ENCODE peak calls at places on chromosomes 5 and 9, in five cellular contexts. Y is K562, P is A549, R is IMR-90, L is GM12878. F is an unnamed sample.

GRCh38 chr5:57524661-57525060 is 42.0 kb upstream of the ACTBL2 start:
- DNase-seq in Y (no peak), P (no peak), R (no peak), L (no peak), F (no peak)

GRCh38 chr9:89549031-89549644 is 51.2 kb upstream of the SEMA4D start:
- DNase-seq in Y (peak), P (peak), R (peak), L (peak), F (peak)

GRCh38 chr9:32524558-32525461 is 1.2 kb downstream of the RIGI start:
- DNase-seq in Y (no peak), P (no peak), R (no peak), L (peak), F (no peak)

GRCh38 chr5:101878190-101878589 is 417.9 kb downstream of the SLCO4C1 start:
- DNase-seq in Y (no peak), P (no peak), R (no peak), L (no peak), F (no peak)

GRCh38 chr5:117204404-117204803 is 629.8 kb upstream of the SEMA6A start:
- DNase-seq in Y (no peak), P (no peak), R (no peak), L (no peak), F (no peak)

GRCh38 chr9:2230362-2230761 is 215.2 kb downstream of the SMARCA2 start:
- DNase-seq in Y (no peak), P (no peak), R (no peak), L (no peak), F (no peak)

GRCh38 chr5:34011521-34011920 is 3.7 kb upstream of the AMACR start:
- DNase-seq in Y (no peak), P (no peak), R (peak), L (no peak), F (no peak)

GRCh38 chr5:93570294-93571110 is 10.5 kb downstream of the NR2F1-AS1 start:
- DNase-seq in Y (no peak), P (no peak), R (no peak), L (no peak), F (peak)

GRCh38 chr9:22079873-22080341 is 70.8 kb upstream of the CDKN2B start:
- DNase-seq in Y (no peak), P (no peak), R (peak), L (peak), F (no peak)

GRCh38 chr5:93054424-93055165 is 526.4 kb downstream of the NR2F1-AS1 start:
- DNase-seq in Y (no peak), P (no peak), R (peak), L (no peak), F (no peak)

GRCh38 chr5:80809451-80809850 is 150.7 kb upstream of the RASGRF2 start:
- DNase-seq in Y (no peak), P (no peak), R (no peak), L (no peak), F (no peak)

GRCh38 chr5:131997026-131997726 is 14.3 kb downstream of the ACSL6 start:
- DNase-seq in Y (no peak), P (no peak), R (no peak), L (no peak), F (no peak)

GRCh38 chr9:14030350-14030823 is 283.6 kb downstream of the NFIB start:
- DNase-seq in Y (no peak), P (no peak), R (peak), L (no peak), F (no peak)

GRCh38 chr5:122805481-122805880 is 30.6 kb downstream of the SNX2 start:
- DNase-seq in Y (no peak), P (no peak), R (peak), L (no peak), F (no peak)

GRCh38 chr9:124721109-124721850 is 49.8 kb downstream of the NR6A1 start:
- DNase-seq in Y (no peak), P (no peak), R (peak), L (no peak), F (no peak)

GRCh38 chr5:169067641-169068316 is 233.2 kb downstream of the SLIT3 start:
- DNase-seq in Y (no peak), P (no peak), R (no peak), L (no peak), F (no peak)

GRCh38 chr5:152246401-152246800 is 158.7 kb downstream of the NMUR2 start:
- DNase-seq in Y (peak), P (no peak), R (peak), L (no peak), F (peak)

GRCh38 chr9:79477955-79478751 is 93.6 kb upstream of the TLE4 start:
- DNase-seq in Y (no peak), P (no peak), R (peak), L (no peak), F (peak)

GRCh38 chr5:10194083-10194482 is 55.6 kb downstream of the ATPSCKMT start:
- DNase-seq in Y (no peak), P (no peak), R (no peak), L (no peak), F (no peak)

GRCh38 chr5:134769206-134769605 is 10.6 kb downstream of the DDX46 start:
- DNase-seq in Y (no peak), P (no peak), R (peak), L (no peak), F (no peak)

GRCh38 chr9:87910821-87911220 is 6.9 kb upstream of the SPATA31C1 start:
- DNase-seq in Y (no peak), P (no peak), R (no peak), L (no peak), F (no peak)

GRCh38 chr9:34123682-34124081 is 2.8 kb downstream of the DCAF12 start:
- DNase-seq in Y (no peak), P (no peak), R (no peak), L (peak), F (no peak)

GRCh38 chr9:125660557-125660956 is 46.5 kb downstream of the MAPKAP1 start:
- DNase-seq in Y (no peak), P (no peak), R (no peak), L (no peak), F (no peak)

GRCh38 chr9:105436753-105437152 is 11.1 kb upstream of the FSD1L start:
- DNase-seq in Y (no peak), P (no peak), R (no peak), L (no peak), F (no peak)

GRCh38 chr5:10374032-10374431 is 20.5 kb downstream of the MARCHF6 start:
- DNase-seq in Y (no peak), P (no peak), R (no peak), L (no peak), F (no peak)

GRCh38 chr5:10859393-10860195 is 98.6 kb upstream of the DAP start:
- DNase-seq in Y (no peak), P (no peak), R (no peak), L (no peak), F (no peak)

GRCh38 chr9:130406278-130406895 is 38.4 kb upstream of the ASS1 start:
- DNase-seq in Y (no peak), P (no peak), R (no peak), L (no peak), F (no peak)

GRCh38 chr9:114884787-114885452 is 45.5 kb downstream of the TNFSF8 start:
- DNase-seq in Y (no peak), P (peak), R (peak), L (no peak), F (no peak)
- TF ChIP-seq USF2 in Y (no peak), P (no peak), R (no peak), L (no peak), F (no peak)

GRCh38 chr9:71928376-71928775 is 16.9 kb downstream of the C9orf85 start:
- DNase-seq in Y (no peak), P (no peak), R (peak), L (no peak), F (no peak)
- TF ChIP-seq USF2 in Y (no peak), P (no peak), R (no peak), L (no peak), F (no peak)

GRCh38 chr9:5361326-5362005 is 21.8 kb upstream of the RLN1 start:
- DNase-seq in Y (no peak), P (no peak), R (no peak), L (no peak), F (no peak)
- TF ChIP-seq USF2 in Y (no peak), P (no peak), R (no peak), L (no peak), F (no peak)

GRCh38 chr9:127575875-127576778 is 36.0 kb upstream of the STXBP1 start:
- DNase-seq in Y (no peak), P (no peak), R (no peak), L (no peak), F (no peak)

GRCh38 chr9:127570533-127571111 is 41.5 kb upstream of the STXBP1 start:
- DNase-seq in Y (no peak), P (no peak), R (no peak), L (no peak), F (no peak)

GRCh38 chr9:127578627-127578951 is 33.5 kb upstream of the STXBP1 start:
- DNase-seq in Y (no peak), P (no peak), R (no peak), L (no peak), F (no peak)

GRCh38 chr9:127572961-127573727 is 38.9 kb upstream of the STXBP1 start:
- DNase-seq in Y (no peak), P (no peak), R (peak), L (no peak), F (no peak)

GRCh38 chr9:127574089-127574921 is 37.8 kb upstream of the STXBP1 start:
- DNase-seq in Y (no peak), P (peak), R (no peak), L (no peak), F (no peak)
- TF ChIP-seq USF2 in Y (no peak), P (no peak), R (no peak), L (no peak), F (no peak)

GRCh38 chr5:148932355-148932935 is 106.0 kb downstream of the ADRB2 start:
- DNase-seq in Y (no peak), P (no peak), R (no peak), L (no peak), F (no peak)
- TF ChIP-seq USF2 in Y (no peak), P (no peak), R (no peak), L (no peak), F (no peak)

GRCh38 chr9:85740821-85741111 is 988 bp downstream of the AGTPBP1 start:
- DNase-seq in Y (no peak), P (no peak), R (peak), L (no peak), F (no peak)

GRCh38 chr9:85743290-85744128 is 1.8 kb upstream of the AGTPBP1 start:
- DNase-seq in Y (peak), P (peak), R (peak), L (no peak), F (no peak)

GRCh38 chr9:85742630-85742928 is 825 bp upstream of the AGTPBP1 start:
- DNase-seq in Y (no peak), P (no peak), R (peak), L (no peak), F (no peak)

GRCh38 chr9:85741875-85742629 is at the start of gene AGTPBP1:
- DNase-seq in Y (peak), P (peak), R (peak), L (peak), F (peak)

DNA sequence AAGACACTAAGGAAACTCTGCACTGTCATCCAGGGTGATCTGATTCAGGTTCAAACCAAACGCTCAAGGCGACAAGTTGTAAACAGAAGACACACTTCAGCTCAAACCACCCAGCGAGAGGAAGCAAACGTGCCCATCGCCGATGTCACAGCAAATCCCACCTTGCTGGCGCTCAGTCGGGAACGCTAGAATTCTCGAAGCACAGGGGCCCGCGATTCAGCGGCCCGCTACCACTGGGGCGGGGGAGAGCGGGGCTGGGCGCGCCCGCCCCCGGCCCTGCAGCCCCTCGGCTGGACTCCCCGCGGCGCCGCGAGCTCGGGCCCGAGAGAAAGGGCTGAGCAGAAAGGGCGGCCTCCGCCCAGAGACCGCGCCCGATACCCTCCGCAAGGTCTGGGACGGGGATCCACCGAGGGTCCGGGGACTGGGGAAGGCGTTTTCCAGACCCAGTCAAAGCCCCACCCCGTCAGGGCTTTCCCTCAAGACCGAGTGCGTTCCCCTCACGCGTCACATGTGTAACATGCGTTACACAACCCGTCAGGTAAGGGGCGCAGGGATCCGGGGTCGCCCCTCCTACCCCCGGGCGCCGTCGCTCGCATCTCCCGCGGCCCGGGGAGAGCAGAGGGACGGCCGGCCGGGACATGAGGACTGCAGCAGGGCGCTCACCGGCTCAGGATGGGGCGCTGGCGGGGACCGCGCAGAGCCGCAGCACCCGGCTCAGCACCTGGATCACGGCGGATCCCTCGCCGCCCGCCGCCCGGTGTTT is 461 bp downstream of the AGTPBP1 start:
- DNase-seq in Y (peak), P (peak), R (peak), L (no peak), F (peak)
- TF ChIP-seq USF2 in Y (no peak), P (no peak), R (no peak), L (no peak), F (no peak)

GRCh38 chr5:30890377-30890776 is 303.1 kb upstream of the CDH6 start:
- DNase-seq in Y (no peak), P (no peak), R (peak), L (no peak), F (no peak)

DNA sequence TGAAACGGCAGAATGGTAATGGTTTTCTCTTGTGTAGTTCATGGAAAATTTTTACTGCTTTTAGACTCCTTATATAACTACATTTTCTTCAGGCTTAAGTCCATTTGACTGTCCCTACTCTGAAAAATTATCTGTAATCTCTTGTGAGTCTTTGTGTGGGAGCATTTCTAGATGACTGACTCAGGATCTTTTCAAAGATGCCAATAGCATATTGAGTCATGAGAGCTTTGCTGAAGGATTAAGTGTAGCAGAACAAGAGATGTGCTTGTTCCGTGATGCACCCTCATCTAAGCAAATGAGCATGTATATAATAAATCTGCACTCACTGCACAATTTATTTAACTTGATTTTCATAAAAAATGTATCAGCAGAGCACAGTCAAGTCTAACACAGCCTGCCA is 298.7 kb upstream of the CDH6 start:
- DNase-seq in Y (no peak), P (no peak), R (peak), L (no peak), F (no peak)
- TF ChIP-seq USF2 in Y (no peak), P (no peak), R (no peak), L (no peak), F (no peak)

GRCh38 chr5:176675676-176676360 is 28.5 kb downstream of the TSPAN17 start:
- DNase-seq in Y (peak), P (peak), R (no peak), L (no peak), F (peak)
- TF ChIP-seq USF2 in Y (no peak), P (no peak), R (no peak), L (no peak), F (no peak)

GRCh38 chr9:128254855-128255759 is 20.7 kb downstream of the GOLGA2 start:
- DNase-seq in Y (peak), P (peak), R (peak), L (no peak), F (peak)
- TF ChIP-seq USF2 in Y (no peak), P (no peak), R (no peak), L (no peak), F (no peak)

GRCh38 chr9:83544002-83544698 is 5.9 kb upstream of the FRMD3 start:
- DNase-seq in Y (peak), P (peak), R (peak), L (peak), F (no peak)
- TF ChIP-seq USF2 in Y (no peak), P (no peak), R (no peak), L (no peak), F (no peak)